ENCODE peak calls at places on chromosomes 11 and 22, in six cellular contexts. Q is activated CD8-positive, alpha-beta memory T cell treated with anti-CD3 and anti-CD28 coated beads for 24 hours; D is iPS-NIHi11; Z is AG04449; B is GM18507; X is GM10248. A is an unnamed sample.

GRCh38 chr11:112523477-112523876 is 262.8 kb upstream of the PLET1 start:
- DNase-seq in Q (no peak), B (no peak), Z (no peak), D (peak), X (no peak), A (no peak)

GRCh38 chr11:33893711-33894401 is 2.0 kb upstream of the LMO2 start:
- DNase-seq in X (peak), Z (no peak), B (peak), Q (peak), D (no peak), A (peak)

GRCh38 chr11:280762-281485 is 2.7 kb downstream of the NLRP6 start:
- DNase-seq in Q (peak), X (no peak), D (no peak), B (no peak), Z (no peak), A (no peak)

GRCh38 chr11:1349074-1349931 is 39.9 kb upstream of the TOLLIP start:
- DNase-seq in B (no peak), D (no peak), Z (no peak), Q (no peak), X (no peak), A (no peak)

GRCh38 chr11:75667831-75668507 is 869 bp downstream of the MAP6 start:
- DNase-seq in X (peak), D (peak), B (no peak), Z (no peak), Q (peak), A (peak)

GRCh38 chr11:69711824-69712801 is 8.3 kb upstream of the FGF19 start:
- DNase-seq in B (no peak), Q (peak), X (no peak), D (no peak), Z (no peak), A (peak)

GRCh38 chr11:90639687-90640086 is 416.8 kb upstream of the CHORDC1 start:
- DNase-seq in B (no peak), X (no peak), Z (no peak), Q (no peak), D (peak), A (no peak)

GRCh38 chr11:1988667-1989317 is 8.8 kb downstream of the H19 start:
- DNase-seq in Q (peak), X (no peak), D (no peak), B (no peak), Z (no peak), A (no peak)

GRCh38 chr11:10322830-10323792 is 18.2 kb downstream of the ADM start:
- DNase-seq in Z (peak), D (no peak), B (no peak), X (peak), Q (peak), A (peak)

GRCh38 chr11:12618743-12619540 is 55.3 kb upstream of the TEAD1 start:
- DNase-seq in X (no peak), Z (no peak), D (no peak), Q (no peak), B (no peak), A (no peak)

GRCh38 chr11:122113836-122114235 is 2.2 kb downstream of the BLID start:
- DNase-seq in X (no peak), Q (no peak), D (no peak), B (no peak), Z (no peak), A (no peak)

GRCh38 chr11:128288368-128288767 is 299.0 kb downstream of the ETS1 start:
- DNase-seq in Q (no peak), B (no peak), Z (no peak), X (no peak), D (no peak), A (no peak)

GRCh38 chr11:74380746-74381439 is 17.3 kb downstream of the PGM2L1 start:
- DNase-seq in B (no peak), X (no peak), Q (no peak), Z (no peak), D (no peak), A (no peak)

GRCh38 chr11:119169272-119169719 is 771 bp downstream of the NLRX1 start:
- DNase-seq in Z (no peak), X (peak), D (peak), B (peak), Q (no peak), A (peak)

GRCh38 chr22:23243859-23244689 is 63.8 kb downstream of the BCR start:
- DNase-seq in Z (no peak), X (no peak), Q (no peak), D (no peak), B (no peak), A (no peak)

GRCh38 chr11:67409781-67410368 is 5.6 kb upstream of the CARNS1 start:
- DNase-seq in B (no peak), Z (no peak), Q (peak), D (peak), X (no peak), A (peak)

GRCh38 chr11:16942917-16943316 is 71.3 kb downstream of the PLEKHA7 start:
- DNase-seq in Q (no peak), X (no peak), B (no peak), Z (no peak), D (no peak), A (no peak)

GRCh38 chr11:117385906-117386305 is 58.3 kb downstream of the CEP164 start:
- DNase-seq in D (no peak), Z (no peak), Q (no peak), X (no peak), B (no peak), A (no peak)

GRCh38 chr11:6927030-6927617 is 898 bp downstream of the ZNF215 start:
- DNase-seq in X (peak), Q (no peak), Z (no peak), D (no peak), B (no peak), A (peak)

GRCh38 chr11:120219935-120220746 is 9.3 kb downstream of the OAF start:
- DNase-seq in D (no peak), Q (no peak), Z (no peak), B (no peak), X (no peak), A (no peak)

GRCh38 chr11:27471588-27472397 is 797 bp downstream of the LGR4 start:
- DNase-seq in D (peak), Q (peak), Z (no peak), X (peak), B (no peak), A (peak)

GRCh38 chr11:76978818-76979217 is 55.4 kb upstream of the B3GNT6 start:
- DNase-seq in Z (no peak), D (no peak), B (no peak), Q (no peak), X (no peak), A (no peak)

GRCh38 chr11:122197055-122197987 is 81.3 kb upstream of the BLID start:
- DNase-seq in Q (no peak), X (no peak), D (no peak), B (no peak), Z (peak), A (no peak)

GRCh38 chr11:67400942-67401494 is 640 bp downstream of the PPP1CA start:
- DNase-seq in X (no peak), Z (no peak), B (no peak), Q (no peak), D (no peak), A (no peak)

GRCh38 chr11:15913261-15913660 is 443.1 kb downstream of the SOX6 start:
- DNase-seq in Z (no peak), X (no peak), Q (no peak), D (no peak), B (no peak), A (no peak)

GRCh38 chr11:68914761-68915160 is 11.1 kb downstream of the IGHMBP2 start:
- DNase-seq in X (no peak), Q (no peak), B (no peak), D (no peak), Z (no peak), A (no peak)

GRCh38 chr11:104781719-104782376 is 116.4 kb downstream of the CASP12 start:
- DNase-seq in Z (no peak), B (no peak), Q (no peak), X (no peak), D (no peak), A (no peak)

GRCh38 chr22:41576877-41577276 is 12.8 kb downstream of the PMM1 start:
- DNase-seq in X (peak), Q (no peak), B (no peak), D (peak), Z (no peak), A (peak)

GRCh38 chr11:134043821-134044420 is 25.0 kb upstream of the JAM3 start:
- DNase-seq in D (no peak), Z (no peak), Q (no peak), X (no peak), B (no peak), A (no peak)

GRCh38 chr11:102534261-102534872 is 3.8 kb upstream of the MMP7 start:
- DNase-seq in Q (no peak), B (no peak), Z (no peak), X (peak), D (no peak), A (peak)

GRCh38 chr22:44147821-44148574 is 32.7 kb upstream of the PARVG start:
- DNase-seq in B (no peak), Q (no peak), X (no peak), Z (peak), D (peak), A (no peak)

GRCh38 chr11:131079036-131079435 is 162.8 kb upstream of the SNX19 start:
- DNase-seq in Z (no peak), B (no peak), Q (no peak), X (no peak), D (no peak), A (no peak)

GRCh38 chr11:62505112-62505783 is 41.4 kb downstream of the AHNAK start:
- DNase-seq in Z (no peak), X (no peak), D (peak), B (no peak), Q (no peak), A (peak)

GRCh38 chr11:2410616-2411015 is 10.1 kb downstream of the TSSC4 start:
- DNase-seq in X (no peak), Q (no peak), D (no peak), Z (no peak), B (no peak), A (no peak)

A was measured in GM12865.